ENCODE peak calls at places on chromosomes 5 and 9, in nine cellular contexts. Y is NCI-H146; Q is stimulated activated naive CD4-positive, alpha-beta T cell; O is endothelial cell; F is AG10803; S is left colon; A is WTC11; H is M059J; I is GM10248. R is an unnamed sample.

GRCh38 chr5:141040093-141040762 is 10.9 kb upstream of the PCDHB1 start:
- DNase-seq in H (peak; percentile 27), O (peak; percentile 70), Q (no peak), Y (peak; percentile 89), F (no peak), I (no peak), A (peak; percentile 77), S (no peak), R (peak; percentile 81)

GRCh38 chr5:69048233-69048632 is 45.6 kb upstream of the SLC30A5 start:
- DNase-seq in S (no peak), I (no peak), F (peak; percentile 4), H (peak; percentile 18), Y (no peak), A (no peak), O (no peak), Q (no peak), R (no peak)

GRCh38 chr5:78760411-78761169 is 112.0 kb upstream of the LHFPL2 start:
- DNase-seq in F (no peak), S (no peak), Q (no peak), I (no peak), Y (no peak), H (no peak), O (no peak), A (no peak), R (no peak)

GRCh38 chr5:157740211-157740610 is 3.3 kb upstream of the LSM11 start:
- DNase-seq in A (peak; percentile 27), S (no peak), Q (no peak), O (no peak), H (peak; percentile 32), Y (peak; percentile 2), I (peak; percentile 54), F (no peak), R (no peak)

GRCh38 chr9:109282302-109282701 is 38.6 kb downstream of the EPB41L4B start:
- DNase-seq in H (no peak), Y (no peak), I (no peak), F (no peak), S (no peak), Q (no peak), A (no peak), O (no peak), R (no peak)

GRCh38 chr5:141356950-141357349 is 2.1 kb downstream of the PCDHGA4 start:
- DNase-seq in Q (no peak), S (no peak), H (no peak), Y (no peak), A (no peak), F (no peak), I (no peak), O (no peak), R (no peak)

GRCh38 chr9:73871636-73872035 is 625.5 kb upstream of the RORB start:
- DNase-seq in Q (no peak), A (no peak), F (no peak), S (no peak), I (no peak), Y (no peak), H (peak; percentile 2), O (no peak), R (no peak)

GRCh38 chr9:93218161-93218560 is 34.2 kb downstream of the WNK2 start:
- DNase-seq in O (no peak), Q (no peak), S (no peak), I (no peak), A (no peak), H (no peak), Y (no peak), F (no peak), R (no peak)

GRCh38 chr9:110257097-110257955 is 1.0 kb upstream of the TXN start:
- DNase-seq in H (no peak), Y (no peak), S (peak; percentile 33), F (peak; percentile 23), I (peak; percentile 24), A (no peak), O (peak; percentile 11), Q (no peak), R (no peak)

GRCh38 chr5:141681695-141682641 is at the start of gene ARAP3:
- DNase-seq in Y (peak; percentile 20), H (peak; percentile 87), S (peak; percentile 85), A (peak; percentile 76), F (peak; percentile 77), O (peak; percentile 86), I (no peak), Q (peak; percentile 7), R (no peak)

GRCh38 chr5:14234204-14234603 is 91.1 kb downstream of the TRIO start:
- DNase-seq in F (no peak), O (no peak), Q (no peak), H (peak; percentile 69), I (no peak), A (no peak), Y (no peak), S (no peak), R (no peak)

GRCh38 chr5:15791274-15791673 is 291.3 kb downstream of the FBXL7 start:
- DNase-seq in I (no peak), Q (no peak), S (no peak), F (no peak), A (no peak), O (no peak), Y (no peak), H (no peak), R (no peak)

GRCh38 chr9:21710792-21711191 is 91.6 kb upstream of the MTAP start:
- DNase-seq in H (peak; percentile 65), S (no peak), Q (no peak), Y (no peak), A (no peak), F (peak; percentile 35), O (no peak), I (no peak), R (no peak)

GRCh38 chr9:120353501-120353900 is 226.5 kb downstream of the CDK5RAP2 start:
- DNase-seq in Q (no peak), O (no peak), I (no peak), S (no peak), Y (no peak), F (peak; percentile 62), A (no peak), H (peak; percentile 44), R (no peak)

GRCh38 chr5:135729582-135729879 is 104.9 kb upstream of the SLC25A48 start:
- DNase-seq in S (no peak), Y (peak; percentile 29), Q (no peak), O (no peak), A (no peak), I (no peak), F (no peak), H (no peak), R (no peak)

GRCh38 chr9:79254900-79255651 is 316.7 kb upstream of the TLE4 start:
- DNase-seq in F (no peak), I (no peak), S (no peak), Y (peak; percentile 51), A (peak; percentile 42), O (no peak), Q (no peak), H (peak; percentile 69), R (no peak)

GRCh38 chr5:93599427-93600146 is 16.6 kb downstream of the NR2F1 start:
- DNase-seq in I (no peak), O (no peak), S (no peak), Y (peak; percentile 71), F (no peak), Q (no peak), H (peak; percentile 60), A (peak; percentile 38), R (no peak)

GRCh38 chr9:27429436-27429835 is 94.7 kb upstream of the IFNK start:
- DNase-seq in H (no peak), Q (no peak), Y (no peak), F (no peak), O (no peak), S (peak; percentile 28), A (no peak), I (no peak), R (no peak)

GRCh38 chr5:7852542-7852941 is 1.6 kb upstream of the CFAP90 start:
- DNase-seq in Y (no peak), H (peak; percentile 6), O (no peak), S (no peak), F (no peak), I (no peak), Q (no peak), A (no peak), R (no peak)

GRCh38 chr9:3191715-3192114 is 334.1 kb downstream of the RFX3 start:
- DNase-seq in A (no peak), Y (peak; percentile 45), S (no peak), F (no peak), I (no peak), H (no peak), O (no peak), Q (no peak), R (peak; percentile 62)

GRCh38 chr9:96651626-96652025 is 3.5 kb downstream of the PRXL2C start:
- DNase-seq in H (peak; percentile 27), F (no peak), Q (no peak), Y (no peak), I (no peak), A (no peak), O (no peak), S (no peak), R (no peak)

GRCh38 chr9:28155067-28155466 is 581.8 kb upstream of the C9orf72 start:
- DNase-seq in A (no peak), H (no peak), S (no peak), F (no peak), O (no peak), I (no peak), Q (no peak), Y (peak; percentile 57), R (no peak)

GRCh38 chr5:95822408-95823240 is at the start of gene GLRX:
- DNase-seq in I (peak; percentile 58), Q (peak; percentile 51), S (peak; percentile 86), F (peak; percentile 97), A (peak; percentile 56), Y (peak; percentile 52), H (peak; percentile 94), O (peak; percentile 39), R (peak; percentile 60)

GRCh38 chr5:147509041-147509709 is 693 bp downstream of the DPYSL3 start:
- DNase-seq in O (peak; percentile 29), A (peak; percentile 43), Q (no peak), H (peak; percentile 57), I (no peak), F (peak; percentile 17), Y (peak; percentile 49), S (peak; percentile 15), R (no peak)

GRCh38 chr5:1930880-1931589 is 48.3 kb upstream of the IRX4 start:
- DNase-seq in Y (peak; percentile 32), F (no peak), O (peak; percentile 46), H (no peak), A (peak; percentile 56), I (no peak), S (no peak), Q (no peak), R (no peak)

GRCh38 chr5:141655020-141655419 is 3.8 kb upstream of the FCHSD1 start:
- DNase-seq in H (no peak), A (no peak), S (no peak), Y (no peak), I (no peak), O (no peak), F (no peak), Q (no peak), R (no peak)

GRCh38 chr5:135880801-135881200 is 14.8 kb downstream of the IL9 start:
- DNase-seq in I (no peak), S (peak; percentile 16), A (no peak), Q (no peak), H (peak; percentile 28), O (no peak), F (no peak), Y (peak; percentile 46), R (no peak)